ENCODE peak calls at places on chromosomes 12 and 14, in eight cellular contexts. One of them, this sample, is unnamed.

GRCh38 chr12:85814116-85814515 is 22.1 kb downstream of the RASSF9 start:
- DNase-seq in foreskin keratinocyte: no peak
- DNase-seq in activated T-cell treated with anti-CD3 and anti-CD28 coated beads for 4 hours: no peak
- DNase-seq in fibroblast of the conjunctiva: no peak
- DNase-seq in activated CD4-positive, alpha-beta T cell treated with anti-CD3 and anti-CD28 coated beads, Interleukin-2, amount 50 U/mL, for 1 hour: no peak
- DNase-seq in CD4-positive, alpha-beta T cell: no peak
- DNase-seq in effector memory CD4-positive, alpha-beta T cell: no peak
- DNase-seq in PC-9: no peak
- DNase-seq in this sample: no peak

GRCh38 chr14:66709292-66709691 is 201.3 kb downstream of the GPHN start:
- DNase-seq in foreskin keratinocyte: peak
- DNase-seq in activated T-cell treated with anti-CD3 and anti-CD28 coated beads for 4 hours: no peak
- DNase-seq in fibroblast of the conjunctiva: peak
- DNase-seq in activated CD4-positive, alpha-beta T cell treated with anti-CD3 and anti-CD28 coated beads, Interleukin-2, amount 50 U/mL, for 1 hour: no peak
- DNase-seq in CD4-positive, alpha-beta T cell: no peak
- DNase-seq in effector memory CD4-positive, alpha-beta T cell: no peak
- DNase-seq in PC-9: no peak
- DNase-seq in this sample: no peak

GRCh38 chr12:45732250-45732649 is 2.7 kb downstream of the ARID2 start:
- DNase-seq in foreskin keratinocyte: peak
- DNase-seq in activated T-cell treated with anti-CD3 and anti-CD28 coated beads for 4 hours: no peak
- DNase-seq in fibroblast of the conjunctiva: no peak
- DNase-seq in activated CD4-positive, alpha-beta T cell treated with anti-CD3 and anti-CD28 coated beads, Interleukin-2, amount 50 U/mL, for 1 hour: no peak
- DNase-seq in CD4-positive, alpha-beta T cell: no peak
- DNase-seq in effector memory CD4-positive, alpha-beta T cell: no peak
- DNase-seq in PC-9: no peak
- DNase-seq in this sample: no peak

GRCh38 chr12:121467638-121468403 is 67.9 kb downstream of the RNF34 start:
- DNase-seq in foreskin keratinocyte: no peak
- DNase-seq in activated T-cell treated with anti-CD3 and anti-CD28 coated beads for 4 hours: no peak
- DNase-seq in fibroblast of the conjunctiva: no peak
- DNase-seq in activated CD4-positive, alpha-beta T cell treated with anti-CD3 and anti-CD28 coated beads, Interleukin-2, amount 50 U/mL, for 1 hour: no peak
- DNase-seq in CD4-positive, alpha-beta T cell: peak
- DNase-seq in effector memory CD4-positive, alpha-beta T cell: no peak
- DNase-seq in PC-9: no peak
- DNase-seq in this sample: no peak

GRCh38 chr12:47343684-47344567 is 264.2 kb upstream of the AMIGO2 start:
- DNase-seq in foreskin keratinocyte: no peak
- DNase-seq in activated T-cell treated with anti-CD3 and anti-CD28 coated beads for 4 hours: no peak
- DNase-seq in fibroblast of the conjunctiva: no peak
- DNase-seq in activated CD4-positive, alpha-beta T cell treated with anti-CD3 and anti-CD28 coated beads, Interleukin-2, amount 50 U/mL, for 1 hour: no peak
- DNase-seq in CD4-positive, alpha-beta T cell: no peak
- DNase-seq in effector memory CD4-positive, alpha-beta T cell: no peak
- DNase-seq in PC-9: no peak
- DNase-seq in this sample: no peak

GRCh38 chr12:111488271-111488670 is 82.5 kb downstream of the SH2B3 start:
- DNase-seq in foreskin keratinocyte: no peak
- DNase-seq in activated T-cell treated with anti-CD3 and anti-CD28 coated beads for 4 hours: no peak
- DNase-seq in fibroblast of the conjunctiva: peak
- DNase-seq in activated CD4-positive, alpha-beta T cell treated with anti-CD3 and anti-CD28 coated beads, Interleukin-2, amount 50 U/mL, for 1 hour: no peak
- DNase-seq in CD4-positive, alpha-beta T cell: no peak
- DNase-seq in effector memory CD4-positive, alpha-beta T cell: no peak
- DNase-seq in PC-9: no peak
- DNase-seq in this sample: no peak

GRCh38 chr12:85781751-85782150 is 54.5 kb downstream of the RASSF9 start:
- DNase-seq in foreskin keratinocyte: no peak
- DNase-seq in activated T-cell treated with anti-CD3 and anti-CD28 coated beads for 4 hours: no peak
- DNase-seq in fibroblast of the conjunctiva: no peak
- DNase-seq in activated CD4-positive, alpha-beta T cell treated with anti-CD3 and anti-CD28 coated beads, Interleukin-2, amount 50 U/mL, for 1 hour: no peak
- DNase-seq in CD4-positive, alpha-beta T cell: no peak
- DNase-seq in effector memory CD4-positive, alpha-beta T cell: no peak
- DNase-seq in PC-9: no peak
- DNase-seq in this sample: no peak

GRCh38 chr14:57835751-57836150 is 30.1 kb downstream of the SLC35F4 start:
- DNase-seq in foreskin keratinocyte: no peak
- DNase-seq in activated T-cell treated with anti-CD3 and anti-CD28 coated beads for 4 hours: no peak
- DNase-seq in fibroblast of the conjunctiva: no peak
- DNase-seq in activated CD4-positive, alpha-beta T cell treated with anti-CD3 and anti-CD28 coated beads, Interleukin-2, amount 50 U/mL, for 1 hour: no peak
- DNase-seq in CD4-positive, alpha-beta T cell: no peak
- DNase-seq in effector memory CD4-positive, alpha-beta T cell: no peak
- DNase-seq in PC-9: no peak
- DNase-seq in this sample: no peak

GRCh38 chr12:4784404-4785054 is 64.3 kb downstream of the GALNT8 start:
- DNase-seq in foreskin keratinocyte: no peak
- DNase-seq in activated T-cell treated with anti-CD3 and anti-CD28 coated beads for 4 hours: no peak
- DNase-seq in fibroblast of the conjunctiva: no peak
- DNase-seq in activated CD4-positive, alpha-beta T cell treated with anti-CD3 and anti-CD28 coated beads, Interleukin-2, amount 50 U/mL, for 1 hour: no peak
- DNase-seq in CD4-positive, alpha-beta T cell: no peak
- DNase-seq in effector memory CD4-positive, alpha-beta T cell: no peak
- DNase-seq in PC-9: no peak
- DNase-seq in this sample: no peak

GRCh38 chr12:12449533-12450025 is 92.7 kb downstream of the BORCS5 start:
- DNase-seq in foreskin keratinocyte: peak
- DNase-seq in activated T-cell treated with anti-CD3 and anti-CD28 coated beads for 4 hours: no peak
- DNase-seq in fibroblast of the conjunctiva: no peak
- DNase-seq in activated CD4-positive, alpha-beta T cell treated with anti-CD3 and anti-CD28 coated beads, Interleukin-2, amount 50 U/mL, for 1 hour: no peak
- DNase-seq in CD4-positive, alpha-beta T cell: no peak
- DNase-seq in effector memory CD4-positive, alpha-beta T cell: no peak
- DNase-seq in PC-9: peak
- DNase-seq in this sample: no peak

GRCh38 chr14:78071016-78071549 is 99.1 kb upstream of the NRXN3 start:
- DNase-seq in foreskin keratinocyte: no peak
- DNase-seq in activated T-cell treated with anti-CD3 and anti-CD28 coated beads for 4 hours: no peak
- DNase-seq in fibroblast of the conjunctiva: no peak
- DNase-seq in activated CD4-positive, alpha-beta T cell treated with anti-CD3 and anti-CD28 coated beads, Interleukin-2, amount 50 U/mL, for 1 hour: no peak
- DNase-seq in CD4-positive, alpha-beta T cell: no peak
- DNase-seq in effector memory CD4-positive, alpha-beta T cell: no peak
- DNase-seq in PC-9: no peak
- DNase-seq in this sample: no peak

GRCh38 chr14:105069554-105069886 is 4.3 kb upstream of the GPR132 start:
- DNase-seq in foreskin keratinocyte: no peak
- DNase-seq in activated T-cell treated with anti-CD3 and anti-CD28 coated beads for 4 hours: no peak
- DNase-seq in fibroblast of the conjunctiva: no peak
- DNase-seq in activated CD4-positive, alpha-beta T cell treated with anti-CD3 and anti-CD28 coated beads, Interleukin-2, amount 50 U/mL, for 1 hour: no peak
- DNase-seq in CD4-positive, alpha-beta T cell: no peak
- DNase-seq in effector memory CD4-positive, alpha-beta T cell: no peak
- DNase-seq in PC-9: no peak
- DNase-seq in this sample: no peak

GRCh38 chr12:53298154-53298553 is 1.3 kb upstream of the MYG1 start:
- DNase-seq in foreskin keratinocyte: peak
- DNase-seq in activated T-cell treated with anti-CD3 and anti-CD28 coated beads for 4 hours: no peak
- DNase-seq in fibroblast of the conjunctiva: peak
- DNase-seq in activated CD4-positive, alpha-beta T cell treated with anti-CD3 and anti-CD28 coated beads, Interleukin-2, amount 50 U/mL, for 1 hour: no peak
- DNase-seq in CD4-positive, alpha-beta T cell: no peak
- DNase-seq in effector memory CD4-positive, alpha-beta T cell: no peak
- DNase-seq in PC-9: no peak
- DNase-seq in this sample: no peak

GRCh38 chr12:9651265-9651729 is 18.2 kb upstream of the CLEC2D start:
- DNase-seq in foreskin keratinocyte: peak
- DNase-seq in activated T-cell treated with anti-CD3 and anti-CD28 coated beads for 4 hours: no peak
- DNase-seq in fibroblast of the conjunctiva: no peak
- DNase-seq in activated CD4-positive, alpha-beta T cell treated with anti-CD3 and anti-CD28 coated beads, Interleukin-2, amount 50 U/mL, for 1 hour: no peak
- DNase-seq in CD4-positive, alpha-beta T cell: peak
- DNase-seq in effector memory CD4-positive, alpha-beta T cell: no peak
- DNase-seq in PC-9: no peak
- DNase-seq in this sample: no peak

GRCh38 chr14:37588667-37588955 is 6.4 kb downstream of the FOXA1 start:
- DNase-seq in foreskin keratinocyte: no peak
- DNase-seq in activated T-cell treated with anti-CD3 and anti-CD28 coated beads for 4 hours: no peak
- DNase-seq in fibroblast of the conjunctiva: no peak
- DNase-seq in activated CD4-positive, alpha-beta T cell treated with anti-CD3 and anti-CD28 coated beads, Interleukin-2, amount 50 U/mL, for 1 hour: no peak
- DNase-seq in CD4-positive, alpha-beta T cell: no peak
- DNase-seq in effector memory CD4-positive, alpha-beta T cell: no peak
- DNase-seq in PC-9: peak
- DNase-seq in this sample: no peak